ENCODE peak calls at places on chromosomes 2 and 18, in seven cellular contexts. I, H, S, F, T, N and D are unnamed samples.

GRCh38 chr18:5510109-5510846 is 33.5 kb downstream of the EPB41L3 start:
- DNase-seq in I (no peak), H (peak), S (no peak), F (no peak), T (no peak), N (no peak), D (no peak)

GRCh38 chr2:177393381-177393780 is 808 bp downstream of the AGPS start:
- DNase-seq in I (no peak), H (peak), S (no peak), F (no peak), T (no peak), N (no peak), D (peak)

GRCh38 chr18:67154979-67155378 is 361.5 kb downstream of the DSEL start:
- DNase-seq in I (no peak), H (no peak), S (no peak), F (no peak), T (no peak), N (no peak), D (peak)

GRCh38 chr2:200336980-200337615 is 30.6 kb downstream of the SPATS2L start:
- DNase-seq in I (no peak), H (peak), S (no peak), F (no peak), T (no peak), N (no peak), D (no peak)

GRCh38 chr2:212940816-212941215 is 210.6 kb downstream of the IKZF2 start:
- DNase-seq in I (no peak), H (peak), S (no peak), F (no peak), T (no peak), N (peak), D (peak)

GRCh38 chr2:25340340-25340886 is 1.3 kb downstream of the DNMT3A start:
- DNase-seq in I (no peak), H (peak), S (no peak), F (no peak), T (no peak), N (no peak), D (peak)

GRCh38 chr2:647003-647560 is 30.1 kb downstream of the TMEM18 start:
- DNase-seq in I (peak), H (no peak), S (peak), F (no peak), T (no peak), N (no peak), D (no peak)

GRCh38 chr2:221975151-221975550 is 323.6 kb downstream of the PAX3 start:
- DNase-seq in I (no peak), H (no peak), S (no peak), F (no peak), T (no peak), N (no peak), D (no peak)

GRCh38 chr2:65368464-65368863 is 63.9 kb downstream of the SPRED2 start:
- DNase-seq in I (no peak), H (no peak), S (no peak), F (no peak), T (no peak), N (no peak), D (no peak)

GRCh38 chr18:80197490-80197889 is 49.8 kb downstream of the PARD6G start:
- DNase-seq in I (peak), H (no peak), S (peak), F (no peak), T (no peak), N (no peak), D (peak)

GRCh38 chr2:127597046-127597983 is 48.6 kb upstream of the GPR17 start:
- DNase-seq in I (no peak), H (no peak), S (peak), F (no peak), T (no peak), N (no peak), D (peak)

GRCh38 chr2:145597011-145597410 is 1077.1 kb upstream of the ZEB2 start:
- DNase-seq in I (no peak), H (no peak), S (no peak), F (no peak), T (no peak), N (no peak), D (no peak)

GRCh38 chr2:184765048-184765881 is 166.9 kb downstream of the ZNF804A start:
- DNase-seq in I (no peak), H (no peak), S (no peak), F (no peak), T (no peak), N (no peak), D (no peak)

GRCh38 chr18:48326901-48327675 is 82.1 kb downstream of the ZBTB7C start:
- DNase-seq in I (no peak), H (peak), S (no peak), F (no peak), T (no peak), N (no peak), D (no peak)

GRCh38 chr2:119760876-119761275 is 1.2 kb downstream of the PTPN4 start:
- DNase-seq in I (no peak), H (peak), S (no peak), F (no peak), T (no peak), N (no peak), D (no peak)

GRCh38 chr2:88010136-88010535 is 6.2 kb downstream of the RNU2-63P start:
- DNase-seq in I (no peak), H (no peak), S (no peak), F (no peak), T (no peak), N (no peak), D (peak)

GRCh38 chr2:72236445-72237067 is 88.9 kb upstream of the CYP26B1 start:
- DNase-seq in I (no peak), H (peak), S (no peak), F (no peak), T (no peak), N (peak), D (no peak)

GRCh38 chr2:20667151-20667530 is 197 bp downstream of the GDF7 start:
- DNase-seq in I (no peak), H (peak), S (no peak), F (no peak), T (no peak), N (no peak), D (no peak)

GRCh38 chr2:20669609-20670314 is 2.8 kb downstream of the GDF7 start:
- DNase-seq in I (no peak), H (no peak), S (no peak), F (no peak), T (no peak), N (no peak), D (peak)

GRCh38 chr2:20667531-20668401 is 822 bp downstream of the GDF7 start:
- DNase-seq in I (no peak), H (peak), S (peak), F (no peak), T (no peak), N (no peak), D (peak)

GRCh38 chr2:20668871-20669475 is 2.0 kb downstream of the GDF7 start:
- DNase-seq in I (no peak), H (no peak), S (peak), F (no peak), T (no peak), N (no peak), D (peak)

DNA sequence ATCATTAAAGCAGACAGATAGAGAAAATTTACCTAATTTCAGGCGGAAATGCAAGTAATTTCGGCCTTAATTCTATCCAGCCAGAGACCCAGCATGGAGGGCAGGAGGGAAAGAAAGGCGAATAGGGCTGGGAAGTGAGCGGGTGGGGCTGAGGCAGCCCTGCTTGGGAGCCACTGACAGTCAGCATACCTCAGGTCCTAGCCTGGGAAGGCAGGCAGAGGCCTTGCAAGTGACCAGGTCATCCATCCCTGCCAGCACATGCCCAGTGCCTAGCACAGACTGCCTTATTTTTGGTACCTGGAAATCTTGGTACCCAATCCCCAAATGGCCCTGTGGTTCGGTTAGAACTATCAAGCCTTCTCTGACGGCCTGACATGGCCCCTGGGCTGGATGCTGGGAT is 1.5 kb downstream of the GDF7 start:
- DNase-seq in I (no peak), H (no peak), S (peak), F (no peak), T (no peak), N (no peak), D (peak)
- H3K4me3 ChIP-seq in I (peak), H (no peak), S (no peak), F (no peak), T (no peak), N (no peak), D (no peak)

DNA sequence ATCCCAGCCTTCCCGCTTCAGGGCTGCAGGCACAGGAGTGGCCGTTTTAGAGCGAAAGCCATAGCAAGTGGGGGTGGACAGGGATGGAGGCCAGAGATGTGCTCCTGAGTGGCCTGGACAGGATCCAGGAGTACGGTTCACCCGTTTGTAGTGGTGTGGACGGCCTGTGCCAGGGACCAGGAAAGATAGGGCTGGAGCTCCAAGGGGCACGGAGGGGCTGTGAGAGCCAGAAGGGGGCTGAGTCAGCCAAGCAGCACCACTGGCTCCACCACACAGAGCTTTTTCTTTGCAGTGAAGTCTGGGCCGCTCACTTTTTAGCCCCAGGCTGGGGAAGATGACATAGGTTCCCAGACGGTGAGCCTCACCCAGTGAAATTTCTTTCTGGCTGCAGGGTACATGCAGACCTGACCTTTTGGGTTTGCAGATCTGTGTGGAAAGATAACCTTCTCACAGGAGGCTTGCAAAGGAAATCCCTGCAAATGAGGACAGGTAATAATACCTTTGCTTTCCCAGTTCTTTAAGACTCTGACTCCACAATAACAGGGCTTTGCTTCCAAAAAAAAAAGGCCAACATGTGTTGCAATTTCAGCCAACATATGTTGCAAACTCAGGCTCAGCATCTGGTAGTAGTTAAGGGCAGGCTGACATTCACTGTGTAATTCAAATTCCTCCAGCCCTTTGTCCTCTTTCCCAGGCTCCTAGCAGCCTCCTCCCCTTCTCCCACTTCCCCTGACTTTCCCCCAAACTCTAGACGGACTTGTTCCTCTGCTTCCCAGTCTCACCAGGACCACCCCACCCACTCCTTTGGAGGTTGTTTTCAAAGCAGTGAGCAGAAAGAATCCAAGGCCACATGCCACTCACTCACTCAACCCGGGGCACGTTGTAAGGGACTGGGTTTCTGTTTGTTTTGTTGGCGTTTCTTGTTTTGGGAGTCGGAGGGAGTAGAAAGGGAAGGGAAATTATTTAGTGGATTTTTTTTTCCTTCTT is 20.3 kb upstream of the LAPTM4A start:
- DNase-seq in I (no peak), H (peak), S (peak), F (no peak), T (no peak), N (peak), D (no peak)
- H3K4me3 ChIP-seq in I (peak), H (peak), S (no peak), F (no peak), T (no peak), N (peak), D (no peak)

GRCh38 chr2:73267008-73267407 is 17.3 kb downstream of the FBXO41 start:
- DNase-seq in I (no peak), H (no peak), S (no peak), F (no peak), T (no peak), N (no peak), D (no peak)

GRCh38 chr2:73272270-73272669 is 12.0 kb downstream of the FBXO41 start:
- DNase-seq in I (no peak), H (no peak), S (no peak), F (peak), T (no peak), N (no peak), D (no peak)

GRCh38 chr2:73268831-73269685 is 15.2 kb downstream of the FBXO41 start:
- DNase-seq in I (no peak), H (peak), S (no peak), F (peak), T (peak), N (no peak), D (peak)

GRCh38 chr2:73268368-73268830 is 15.9 kb downstream of the FBXO41 start:
- DNase-seq in I (no peak), H (no peak), S (no peak), F (peak), T (peak), N (no peak), D (no peak)

GRCh38 chr2:73269686-73270465 is 14.4 kb downstream of the FBXO41 start:
- DNase-seq in I (no peak), H (no peak), S (no peak), F (no peak), T (no peak), N (no peak), D (no peak)
- H3K4me3 ChIP-seq in I (no peak), H (no peak), S (no peak), F (peak), T (peak), N (no peak), D (peak)

GRCh38 chr2:43226558-43226954 is at the start of gene ZFP36L2:
- DNase-seq in I (peak), H (peak), S (peak), F (peak), T (peak), N (peak), D (peak)

GRCh38 chr2:43226955-43227829 is 786 bp upstream of the ZFP36L2 start:
- DNase-seq in I (peak), H (peak), S (peak), F (peak), T (peak), N (no peak), D (peak)

GRCh38 chr2:43228782-43229659 is 2.6 kb upstream of the ZFP36L2 start:
- DNase-seq in I (no peak), H (peak), S (no peak), F (no peak), T (no peak), N (no peak), D (no peak)

GRCh38 chr2:43227830-43228280 is 1.4 kb upstream of the ZFP36L2 start:
- DNase-seq in I (no peak), H (no peak), S (no peak), F (no peak), T (no peak), N (no peak), D (no peak)

GRCh38 chr2:43228341-43228751 is 1.9 kb upstream of the ZFP36L2 start:
- DNase-seq in I (no peak), H (no peak), S (no peak), F (no peak), T (no peak), N (no peak), D (no peak)
- H3K4me3 ChIP-seq in I (peak), H (peak), S (no peak), F (no peak), T (peak), N (no peak), D (no peak)

DNA sequence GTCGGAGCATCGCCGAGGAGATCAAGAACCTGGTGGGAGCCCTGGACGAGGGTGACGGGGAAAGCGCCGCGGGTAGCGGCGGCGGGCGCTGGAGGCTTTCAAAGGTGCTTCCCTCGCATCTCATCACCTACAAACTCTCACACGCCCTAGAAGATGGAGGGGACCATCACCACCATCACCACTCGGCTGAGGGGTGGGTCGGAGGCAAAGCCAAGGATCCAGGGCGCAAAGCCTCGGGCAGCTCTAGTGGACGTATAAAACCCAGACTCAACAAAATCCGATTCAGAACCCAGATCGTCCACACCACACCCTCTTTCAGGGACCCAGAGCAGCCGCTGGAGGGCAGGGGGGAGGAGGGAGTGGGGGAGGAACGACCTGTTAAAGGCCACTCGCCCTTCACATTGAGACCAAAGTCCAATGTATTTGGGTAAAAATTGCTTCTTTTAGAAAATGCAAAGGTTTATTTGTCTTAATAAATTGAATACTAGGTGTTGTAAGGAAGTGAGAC is 1.5 kb downstream of the SOWAHC start:
- DNase-seq in I (no peak), H (no peak), S (no peak), F (no peak), T (no peak), N (no peak), D (peak)
- H3K4me3 ChIP-seq in I (peak), H (peak), S (peak), F (no peak), T (peak), N (peak), D (peak)

GRCh38 chr2:37389395-37389794 is 45.0 kb downstream of the QPCT start:
- DNase-seq in I (peak), H (no peak), S (no peak), F (no peak), T (no peak), N (no peak), D (no peak)

GRCh38 chr2:37390777-37391176 is 46.3 kb downstream of the QPCT start:
- DNase-seq in I (no peak), H (no peak), S (no peak), F (no peak), T (no peak), N (no peak), D (no peak)

GRCh38 chr2:37392428-37392827 is 48.0 kb downstream of the QPCT start:
- DNase-seq in I (no peak), H (no peak), S (no peak), F (no peak), T (no peak), N (no peak), D (no peak)

GRCh38 chr2:37388074-37388473 is 43.6 kb downstream of the QPCT start:
- DNase-seq in I (peak), H (peak), S (no peak), F (no peak), T (no peak), N (no peak), D (no peak)

GRCh38 chr2:37389984-37390765 is 45.7 kb downstream of the QPCT start:
- DNase-seq in I (peak), H (peak), S (no peak), F (peak), T (no peak), N (no peak), D (peak)
- H3K4me3 ChIP-seq in I (no peak), H (no peak), S (no peak), F (no peak), T (no peak), N (no peak), D (no peak)